ENCODE peak calls at places on chromosomes 6 and 20, in ten cellular contexts. R is AG04449; C is GF-D8; V is activated CD8-positive, alpha-beta memory T cell treated with anti-CD3 and anti-CD28 coated beads, Interleukin-2, amount 50 U/mL, for 4 hours; F is NCI-H1436; U is naive thymus-derived CD8-positive, alpha-beta T cell; K is iris pigment epithelial cell; A is GM03348; N is NCI-H1930; E is activated CD4-positive, alpha-beta T cell treated with anti-CD3 and anti-CD28 coated beads, Interleukin-2, amount 50 U/mL, for 4 hours. D is an unnamed sample.

GRCh38 chr20:7775072-7775471 is 165.2 kb downstream of the HAO1 start:
- DNase-seq in R (peak; percentile 29), C (no peak), V (no peak), F (no peak), U (no peak), K (peak; percentile 89), A (peak; percentile 27), N (no peak), E (no peak), D (no peak)

GRCh38 chr6:17448165-17448564 is 54.8 kb downstream of the CAP2 start:
- DNase-seq in R (peak; percentile 50), C (no peak), V (no peak), F (no peak), U (no peak), K (peak; percentile 79), A (no peak), N (no peak), E (no peak), D (no peak)

GRCh38 chr20:2899243-2899642 is 26.0 kb downstream of the PTPRA start:
- DNase-seq in R (no peak), C (no peak), V (no peak), F (no peak), U (no peak), K (no peak), A (no peak), N (no peak), E (no peak), D (no peak)

GRCh38 chr6:35050291-35050987 is 90.7 kb downstream of the TCP11 start:
- DNase-seq in R (no peak), C (peak; percentile 51), V (no peak), F (no peak), U (no peak), K (no peak), A (peak; percentile 33), N (no peak), E (no peak), D (no peak)

GRCh38 chr6:155303361-155303870 is 10.9 kb downstream of the TFB1M start:
- DNase-seq in R (no peak), C (no peak), V (no peak), F (no peak), U (no peak), K (peak; percentile 50), A (no peak), N (no peak), E (no peak), D (no peak)

GRCh38 chr20:13552061-13552460 is 86.7 kb downstream of the TASP1 start:
- DNase-seq in R (no peak), C (no peak), V (no peak), F (no peak), U (no peak), K (peak; percentile 1), A (no peak), N (no peak), E (no peak), D (no peak)

GRCh38 chr6:100171533-100172321 is 177.7 kb upstream of the MCHR2 start:
- DNase-seq in R (no peak), C (no peak), V (no peak), F (no peak), U (no peak), K (peak; percentile 63), A (peak; percentile 45), N (no peak), E (no peak), D (no peak)

GRCh38 chr6:170007468-170008240 is 256.2 kb downstream of the ERMARD start:
- DNase-seq in R (no peak), C (no peak), V (no peak), F (peak; percentile 11), U (no peak), K (no peak), A (no peak), N (no peak), E (no peak), D (no peak)

GRCh38 chr6:28218312-28219248 is 6.5 kb upstream of the ZSCAN9 start:
- DNase-seq in R (no peak), C (peak; percentile 20), V (peak; percentile 21), F (peak; percentile 46), U (no peak), K (peak; percentile 47), A (peak; percentile 92), N (peak; percentile 63), E (no peak), D (no peak)

D was measured in central memory CD4-positive, alpha-beta T cell.